ENCODE peak calls at places on chromosomes 16 and 17, in nine cellular contexts. Y, H, Z, B, C, X, P, V and E are unnamed samples.

GRCh38 chr17:78714534-78714933 is 67.5 kb downstream of the CYTH1 start:
- DNase-seq in X (no peak), H (no peak), Z (no peak), V (no peak), P (no peak), Y (no peak), C (no peak), B (no peak), E (no peak)

GRCh38 chr16:81695431-81695890 is 83.6 kb upstream of the PLCG2 start:
- DNase-seq in X (no peak), H (no peak), P (no peak), Z (no peak), B (peak; percentile 37), C (no peak), Y (no peak), V (peak; percentile 32), E (no peak)

GRCh38 chr17:63993368-63993990 is 4.7 kb upstream of the PRR29 start:
- DNase-seq in P (no peak), H (no peak), B (no peak), Y (no peak), X (peak; percentile 43), C (no peak), V (no peak), Z (no peak), E (no peak)

GRCh38 chr17:64091116-64091515 is 38.8 kb downstream of the ERN1 start:
- DNase-seq in B (peak; percentile 57), Z (no peak), C (no peak), H (no peak), X (no peak), V (peak; percentile 65), P (peak; percentile 36), Y (no peak), E (peak; percentile 50)

GRCh38 chr17:2197271-2197670 is 106.3 kb downstream of the SMG6 start:
- DNase-seq in H (no peak), B (no peak), P (no peak), Y (no peak), V (no peak), X (no peak), Z (no peak), C (no peak), E (no peak)

GRCh38 chr17:42194133-42194899 is at the start of gene GHDC:
- DNase-seq in H (peak; percentile 88), C (peak; percentile 62), Y (no peak), B (peak; percentile 65), V (peak; percentile 79), P (peak; percentile 90), Z (peak; percentile 98), X (peak; percentile 85), E (peak; percentile 88)

GRCh38 chr17:42883802-42884553 is 16.6 kb upstream of the G6PC1 start:
- DNase-seq in C (no peak), P (no peak), Y (no peak), V (no peak), X (no peak), Z (no peak), B (peak; percentile 35), H (no peak), E (no peak)

GRCh38 chr17:31480067-31480466 is 88.6 kb downstream of the RAB11FIP4 start:
- DNase-seq in B (no peak), Z (no peak), H (no peak), X (no peak), Y (no peak), C (no peak), V (no peak), P (no peak), E (no peak)

GRCh38 chr17:73304971-73305786 is 6.6 kb downstream of the CDC42EP4 start:
- DNase-seq in Z (peak; percentile 65), C (no peak), H (peak; percentile 63), Y (no peak), V (peak; percentile 91), X (peak; percentile 71), B (peak; percentile 69), P (no peak), E (no peak)

GRCh38 chr16:51051671-51052070 is 99.4 kb downstream of the SALL1 start:
- DNase-seq in V (no peak), B (no peak), C (no peak), X (no peak), H (no peak), Z (no peak), Y (no peak), P (no peak), E (no peak)

GRCh38 chr17:4295686-4296085 is 31.9 kb upstream of the ANKFY1 start:
- DNase-seq in X (no peak), C (no peak), B (no peak), Y (no peak), V (no peak), P (no peak), H (no peak), Z (no peak), E (no peak)
- TF ChIP-seq CTCF in X (no peak), C (no peak), B (no peak), Y (no peak), V (no peak), P (no peak), H (no peak), Z (no peak), E (no peak)

GRCh38 chr17:27868565-27868964 is 24.6 kb downstream of the LYRM9 start:
- DNase-seq in P (no peak), Y (no peak), X (no peak), Z (no peak), H (no peak), V (no peak), C (no peak), B (no peak), E (no peak)
- TF ChIP-seq CTCF in P (no peak), Y (no peak), X (no peak), Z (no peak), H (no peak), V (no peak), C (no peak), B (no peak), E (peak; percentile 8)

GRCh38 chr16:89705006-89705405 is 3.5 kb upstream of the SPATA2L start:
- DNase-seq in Y (no peak), X (no peak), H (no peak), P (no peak), C (no peak), B (no peak), Z (no peak), V (no peak), E (no peak)

GRCh38 chr16:89701425-89702406 is at the start of gene SPATA2L:
- DNase-seq in Y (no peak), X (peak; percentile 99), H (peak; percentile 99), B (peak; percentile 95), Z (peak; percentile 96), P (peak; percentile 99), V (peak; percentile 69), C (peak; percentile 96), E (peak; percentile 99)

GRCh38 chr16:89707695-89708094 is 6.2 kb upstream of the SPATA2L start:
- DNase-seq in C (no peak), Z (no peak), V (no peak), H (no peak), Y (no peak), B (no peak), P (no peak), X (no peak), E (no peak)

GRCh38 chr16:89706446-89707260 is 5.1 kb upstream of the SPATA2L start:
- DNase-seq in V (no peak), P (no peak), B (no peak), X (peak; percentile 49), H (no peak), C (no peak), Z (no peak), Y (no peak), E (no peak)

GRCh38 chr16:89704281-89704680 is 2.8 kb upstream of the SPATA2L start:
- DNase-seq in P (no peak), V (no peak), C (no peak), B (no peak), Y (no peak), H (no peak), Z (no peak), X (no peak), E (no peak)
- TF ChIP-seq CTCF in P (no peak), V (no peak), C (no peak), B (no peak), Y (no peak), H (no peak), Z (no peak), X (no peak), E (no peak)

GRCh38 chr16:74305978-74306784 is 9.6 kb downstream of the PSMD7 start:
- DNase-seq in X (no peak), H (no peak), Y (no peak), Z (no peak), V (no peak), B (no peak), C (no peak), P (no peak), E (no peak)

GRCh38 chr16:74304835-74305176 is 8.2 kb downstream of the PSMD7 start:
- DNase-seq in Z (no peak), P (no peak), X (no peak), C (no peak), H (no peak), V (no peak), B (no peak), Y (no peak), E (no peak)

GRCh38 chr16:74305286-74305685 is 8.7 kb downstream of the PSMD7 start:
- DNase-seq in H (no peak), V (no peak), X (no peak), Z (no peak), P (no peak), B (no peak), Y (no peak), C (no peak), E (no peak)

GRCh38 chr16:74302341-74302740 is 5.7 kb downstream of the PSMD7 start:
- DNase-seq in C (no peak), H (no peak), Y (no peak), Z (no peak), B (no peak), V (no peak), P (no peak), X (no peak), E (no peak)

DNA sequence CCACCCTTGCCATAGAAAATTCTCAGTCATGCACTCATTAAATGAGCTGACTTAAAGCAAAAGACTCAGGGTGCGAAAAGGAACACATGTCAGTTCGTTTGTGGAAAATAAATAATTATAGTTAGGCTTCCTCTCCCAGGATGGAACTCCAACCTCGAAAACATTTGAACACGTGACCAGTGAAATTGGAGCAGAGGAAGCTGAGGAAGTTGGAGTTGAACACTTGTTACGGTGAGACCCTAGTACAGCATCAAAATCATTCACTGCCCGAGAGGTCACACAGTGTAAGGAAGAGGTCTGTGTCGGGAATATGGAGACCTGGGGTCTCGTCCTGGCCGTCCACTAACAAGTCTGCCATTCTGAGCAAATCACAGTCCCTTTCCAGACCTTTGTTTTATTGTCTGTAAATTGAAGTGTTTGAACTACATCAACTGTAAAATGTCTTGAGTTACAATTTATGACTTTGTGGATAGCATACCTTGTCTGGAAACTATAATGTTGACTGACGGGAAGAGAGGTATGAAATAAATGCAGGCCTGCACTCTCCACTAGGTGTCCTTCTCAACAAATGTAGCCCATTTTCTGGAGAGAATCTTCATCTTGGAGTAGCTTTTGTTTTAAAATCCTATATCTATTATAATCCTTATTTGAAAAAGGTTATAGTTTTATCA is 7.7 kb downstream of the PSMD7 start:
- DNase-seq in Y (no peak), V (peak; percentile 21), P (peak; percentile 25), B (no peak), C (no peak), X (no peak), Z (peak; percentile 29), H (no peak), E (no peak)
- TF ChIP-seq CTCF in Y (peak; percentile 40), V (peak; percentile 32), P (no peak), B (peak; percentile 34), C (peak; percentile 26), X (no peak), Z (peak; percentile 13), H (peak; percentile 28), E (peak; percentile 38)